ENCODE peak calls at places on chromosomes 4 and X, in four cellular contexts. Y is Ammon's horn; S is central memory CD8-positive, alpha-beta T cell; G is cardiac fibroblast. E is an unnamed sample.

GRCh38 chrX:23901065-23901464 is 6.7 kb downstream of the APOO start:
- DNase-seq in Y (no peak), G (peak; percentile 91), S (no peak), E (no peak)

GRCh38 chr4:89070041-89070440 is 13.1 kb upstream of the FAM13A start:
- DNase-seq in S (no peak), Y (no peak), G (no peak), E (no peak)

GRCh38 chr4:72302981-72303704 is 265.9 kb downstream of the ADAMTS3 start:
- DNase-seq in G (peak; percentile 65), S (peak; percentile 15), Y (peak; percentile 45), E (peak; percentile 17)

GRCh38 chr4:181870326-181870725 is 372.9 kb upstream of the TENM3 start:
- DNase-seq in G (peak; percentile 27), Y (no peak), S (no peak), E (no peak)

GRCh38 chrX:100962811-100963210 is 6.7 kb upstream of the ARL13A start:
- DNase-seq in G (no peak), Y (no peak), S (no peak), E (no peak)

GRCh38 chr4:135072553-135072952 is 871.0 kb upstream of the PABPC4L start:
- DNase-seq in S (no peak), Y (no peak), G (no peak), E (no peak)

GRCh38 chrX:51862920-51863319 is 30.5 kb upstream of the MAGED1 start:
- DNase-seq in G (no peak), S (no peak), Y (no peak), E (no peak)

GRCh38 chr4:168852933-168853713 is 156.9 kb downstream of the CBR4 start:
- DNase-seq in S (no peak), G (no peak), Y (no peak), E (no peak)

GRCh38 chrX:48045410-48046311 is 25.8 kb downstream of the ZNF630 start:
- DNase-seq in Y (no peak), S (no peak), G (peak; percentile 68), E (no peak)

GRCh38 chr4:112519689-112520597 is 4.0 kb upstream of the NEUROG2 start:
- DNase-seq in S (no peak), Y (no peak), G (no peak), E (no peak)